ENCODE peak calls at places on chromosomes 16 and 17, in six cellular contexts. D, V, L, E, S and J are unnamed samples.

GRCh38 chr16:592518-593306 is 2.8 kb downstream of the RAB40C start:
- DNase-seq in D (no peak), V (peak), L (no peak), E (no peak), S (peak), J (peak)

GRCh38 chr16:75919664-75920063 is 193.4 kb upstream of the CPHXL start:
- DNase-seq in D (peak), V (no peak), L (no peak), E (no peak), S (no peak), J (no peak)

GRCh38 chr16:10927497-10928112 is 14.7 kb downstream of the DEXI start:
- DNase-seq in D (no peak), V (no peak), L (no peak), E (no peak), S (no peak), J (no peak)

GRCh38 chr17:3935140-3935542 is 18.9 kb upstream of the P2RX1 start:
- DNase-seq in D (no peak), V (peak), L (no peak), E (no peak), S (peak), J (peak)

GRCh38 chr16:59249049-59249448 is 514.9 kb upstream of the GOT2 start:
- DNase-seq in D (no peak), V (no peak), L (no peak), E (no peak), S (no peak), J (no peak)

GRCh38 chr17:29722411-29723198 is 99.9 kb upstream of the CORO6 start:
- DNase-seq in D (no peak), V (peak), L (peak), E (no peak), S (no peak), J (peak)

GRCh38 chr16:19411298-19411697 is 6.4 kb upstream of the TMC5 start:
- DNase-seq in D (no peak), V (no peak), L (no peak), E (no peak), S (no peak), J (no peak)

GRCh38 chr16:6615661-6616060 is 717.0 kb upstream of the RBFOX1 start:
- DNase-seq in D (no peak), V (no peak), L (no peak), E (no peak), S (no peak), J (no peak)

GRCh38 chr17:34616148-34616547 is 36.8 kb downstream of the TMEM132E start:
- DNase-seq in D (no peak), V (no peak), L (no peak), E (no peak), S (no peak), J (no peak)

GRCh38 chr17:1060991-1061390 is 64.1 kb downstream of the TIMM22 start:
- DNase-seq in D (peak), V (peak), L (peak), E (peak), S (peak), J (peak)

GRCh38 chr17:77127735-77128361 is 12.9 kb upstream of the SEC14L1 start:
- DNase-seq in D (no peak), V (no peak), L (no peak), E (no peak), S (peak), J (peak)

GRCh38 chr17:78235885-78236284 is 4.5 kb downstream of the TMEM235 start:
- DNase-seq in D (no peak), V (no peak), L (no peak), E (no peak), S (no peak), J (no peak)

GRCh38 chr16:7849891-7850290 is 517.2 kb downstream of the RBFOX1 start:
- DNase-seq in D (no peak), V (no peak), L (no peak), E (no peak), S (no peak), J (no peak)

GRCh38 chr16:65099607-65100006 is 22.3 kb downstream of the CDH11 start:
- DNase-seq in D (no peak), V (peak), L (no peak), E (no peak), S (no peak), J (no peak)

DNA sequence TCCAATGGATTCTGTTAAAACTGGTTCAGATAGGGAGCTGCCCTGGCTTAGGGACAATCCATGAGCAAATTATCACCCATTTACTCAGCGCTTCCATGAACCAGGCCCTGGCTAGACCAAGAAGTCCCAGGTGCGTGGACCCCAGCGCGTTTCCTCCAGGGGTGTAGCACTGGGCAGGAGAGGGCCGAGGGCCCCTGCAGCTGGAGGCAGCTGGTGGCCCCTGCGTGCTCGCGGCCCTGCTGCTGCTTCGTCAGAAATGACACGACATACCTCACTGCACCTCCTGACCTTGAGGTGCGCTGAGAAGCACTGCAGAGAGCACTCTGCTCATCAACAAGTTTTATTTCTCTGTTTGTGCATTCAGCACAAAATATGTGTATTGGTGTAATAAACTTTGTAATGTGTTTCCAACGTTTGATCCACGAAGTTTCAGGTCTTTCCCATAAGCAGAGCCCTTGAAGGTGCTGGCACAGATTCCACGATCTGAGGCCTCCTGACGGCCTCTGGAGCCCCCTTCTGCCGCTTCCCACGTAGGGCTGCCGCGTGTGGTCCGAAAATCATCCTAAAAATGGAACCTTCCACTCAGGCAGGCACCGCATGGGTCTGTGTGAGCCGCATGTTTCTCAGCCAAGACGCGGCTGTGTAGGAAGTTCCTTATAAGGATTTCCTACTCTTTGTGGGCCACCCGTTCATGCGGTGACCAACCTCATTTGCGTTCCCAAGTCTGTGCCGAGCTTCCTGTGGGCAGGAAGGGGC is 50.8 kb upstream of the ZCCHC14 start:
- DNase-seq in D (no peak), V (no peak), L (no peak), E (no peak), S (no peak), J (no peak)
- TF ChIP-seq CTCF in D (no peak), V (no peak), L (no peak), E (no peak), S (no peak), J (peak)

GRCh38 chr17:10349403-10349802 is 23.4 kb downstream of the MYH13 start:
- DNase-seq in D (no peak), V (no peak), L (no peak), E (no peak), S (no peak), J (no peak)
- TF ChIP-seq CTCF in D (no peak), V (no peak), L (peak), E (no peak), S (no peak), J (no peak)

GRCh38 chr16:78122774-78123315 is 23.4 kb downstream of the WWOX start:
- DNase-seq in D (no peak), V (peak), L (peak), E (peak), S (no peak), J (peak)
- TF ChIP-seq CTCF in D (peak), V (peak), L (peak), E (peak), S (no peak), J (peak)

DNA sequence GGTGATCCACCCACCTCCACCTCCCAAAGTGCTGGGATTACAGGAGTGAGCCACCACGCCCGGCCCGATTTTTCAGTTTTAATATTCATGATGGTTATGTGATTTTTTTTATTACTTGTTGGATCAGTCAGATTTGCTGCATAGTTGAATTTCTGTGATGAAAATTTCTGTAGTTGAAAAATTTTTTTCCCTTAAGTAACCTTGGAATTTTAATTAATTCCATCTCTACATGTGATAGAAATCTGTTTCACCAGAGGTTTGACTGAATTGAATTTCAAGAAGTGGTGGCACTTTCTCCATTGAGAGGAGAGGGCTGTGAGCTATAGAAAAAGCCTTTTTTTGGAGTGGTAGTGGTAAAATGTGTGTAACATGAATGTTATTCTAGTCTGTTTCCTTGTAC is 24.7 kb downstream of the WIPF2 start:
- DNase-seq in D (no peak), V (no peak), L (no peak), E (no peak), S (no peak), J (peak)
- TF ChIP-seq CTCF in D (no peak), V (no peak), L (no peak), E (no peak), S (no peak), J (no peak)

GRCh38 chr17:74850914-74851313 is 8.8 kb downstream of the GRIN2C start:
- DNase-seq in D (no peak), V (no peak), L (no peak), E (no peak), S (no peak), J (no peak)
- TF ChIP-seq CTCF in D (no peak), V (no peak), L (no peak), E (no peak), S (no peak), J (no peak)

GRCh38 chr16:83998091-83998490 is 30.0 kb downstream of the NECAB2 start:
- DNase-seq in D (no peak), V (no peak), L (no peak), E (no peak), S (no peak), J (no peak)

GRCh38 chr16:83994087-83994486 is 26.0 kb downstream of the NECAB2 start:
- DNase-seq in D (no peak), V (peak), L (peak), E (peak), S (no peak), J (no peak)

GRCh38 chr16:83994703-83995102 is 26.7 kb downstream of the NECAB2 start:
- DNase-seq in D (no peak), V (no peak), L (no peak), E (no peak), S (no peak), J (no peak)

GRCh38 chr16:83995756-83996155 is 27.7 kb downstream of the NECAB2 start:
- DNase-seq in D (no peak), V (peak), L (no peak), E (no peak), S (peak), J (no peak)

GRCh38 chr16:83996481-83997252 is 28.6 kb downstream of the NECAB2 start:
- DNase-seq in D (no peak), V (no peak), L (no peak), E (no peak), S (no peak), J (no peak)
- TF ChIP-seq CTCF in D (no peak), V (no peak), L (no peak), E (no peak), S (no peak), J (no peak)